ENCODE peak calls at places on chromosomes 2 and 18, in six cellular contexts. E, I, Q, F, P and K are unnamed samples.

GRCh38 chr2:113240915-113241911 is 37.5 kb downstream of the PAX8 start:
- ATAC-seq in E (peak), I (no peak), Q (peak), F (peak), P (peak), K (peak)

GRCh38 chr2:232502513-232502900 is 14.9 kb upstream of the ECEL1 start:
- ATAC-seq in E (no peak), I (no peak), Q (no peak), F (no peak), P (no peak), K (no peak)

GRCh38 chr2:212841426-212841825 is 302.8 kb upstream of the ERBB4 start:
- ATAC-seq in E (no peak), I (no peak), Q (no peak), F (no peak), P (no peak), K (no peak)

GRCh38 chr18:75041586-75041985 is 167.4 kb downstream of the PTGR3 start:
- ATAC-seq in E (peak), I (peak), Q (no peak), F (peak), P (peak), K (no peak)

GRCh38 chr2:162478721-162479129 is 134.8 kb downstream of the GCA start:
- ATAC-seq in E (no peak), I (no peak), Q (no peak), F (no peak), P (no peak), K (no peak)

GRCh38 chr2:164155558-164155957 is 419.8 kb upstream of the FIGN start:
- ATAC-seq in E (no peak), I (no peak), Q (no peak), F (no peak), P (no peak), K (no peak)

GRCh38 chr2:158723311-158723838 is 71.7 kb upstream of the DAPL1 start:
- ATAC-seq in E (peak), I (no peak), Q (no peak), F (no peak), P (no peak), K (no peak)

GRCh38 chr2:56715670-56716069 is 531.9 kb downstream of the CCDC85A start:
- ATAC-seq in E (no peak), I (no peak), Q (no peak), F (no peak), P (no peak), K (no peak)

GRCh38 chr2:23092831-23093230 is 292.1 kb upstream of the KLHL29 start:
- ATAC-seq in E (no peak), I (no peak), Q (no peak), F (no peak), P (no peak), K (no peak)

GRCh38 chr2:3461781-3462492 is 57.4 kb downstream of the ADI1 start:
- ATAC-seq in E (no peak), I (peak), Q (peak), F (peak), P (peak), K (no peak)

GRCh38 chr18:78868330-78869316 is 111.0 kb upstream of the SALL3 start:
- ATAC-seq in E (no peak), I (no peak), Q (no peak), F (no peak), P (no peak), K (no peak)

GRCh38 chr18:3279201-3280185 is 17.6 kb downstream of the MYL12B start:
- ATAC-seq in E (peak), I (peak), Q (peak), F (peak), P (peak), K (no peak)

GRCh38 chr2:95023222-95023597 is 2.3 kb upstream of the MAL start:
- ATAC-seq in E (peak), I (peak), Q (no peak), F (no peak), P (peak), K (no peak)

GRCh38 chr2:2902551-2903216 is 474.9 kb downstream of the EIPR1 start:
- ATAC-seq in E (peak), I (no peak), Q (peak), F (peak), P (peak), K (peak)

GRCh38 chr2:1400943-1401735 is 12.1 kb upstream of the TPO start:
- ATAC-seq in E (no peak), I (no peak), Q (no peak), F (no peak), P (no peak), K (no peak)

GRCh38 chr2:49619804-49620203 is 465.5 kb upstream of the FSHR start:
- ATAC-seq in E (peak), I (no peak), Q (no peak), F (no peak), P (peak), K (no peak)

GRCh38 chr2:211745295-211746097 is 793.1 kb downstream of the ERBB4 start:
- ATAC-seq in E (peak), I (peak), Q (no peak), F (peak), P (peak), K (no peak)

GRCh38 chr2:79097843-79098242 is 10.1 kb upstream of the REG1B start:
- ATAC-seq in E (no peak), I (no peak), Q (no peak), F (no peak), P (no peak), K (no peak)

GRCh38 chr18:58785171-58785805 is 79.4 kb upstream of the ZNF532 start:
- ATAC-seq in E (no peak), I (no peak), Q (no peak), F (peak), P (peak), K (no peak)

DNA sequence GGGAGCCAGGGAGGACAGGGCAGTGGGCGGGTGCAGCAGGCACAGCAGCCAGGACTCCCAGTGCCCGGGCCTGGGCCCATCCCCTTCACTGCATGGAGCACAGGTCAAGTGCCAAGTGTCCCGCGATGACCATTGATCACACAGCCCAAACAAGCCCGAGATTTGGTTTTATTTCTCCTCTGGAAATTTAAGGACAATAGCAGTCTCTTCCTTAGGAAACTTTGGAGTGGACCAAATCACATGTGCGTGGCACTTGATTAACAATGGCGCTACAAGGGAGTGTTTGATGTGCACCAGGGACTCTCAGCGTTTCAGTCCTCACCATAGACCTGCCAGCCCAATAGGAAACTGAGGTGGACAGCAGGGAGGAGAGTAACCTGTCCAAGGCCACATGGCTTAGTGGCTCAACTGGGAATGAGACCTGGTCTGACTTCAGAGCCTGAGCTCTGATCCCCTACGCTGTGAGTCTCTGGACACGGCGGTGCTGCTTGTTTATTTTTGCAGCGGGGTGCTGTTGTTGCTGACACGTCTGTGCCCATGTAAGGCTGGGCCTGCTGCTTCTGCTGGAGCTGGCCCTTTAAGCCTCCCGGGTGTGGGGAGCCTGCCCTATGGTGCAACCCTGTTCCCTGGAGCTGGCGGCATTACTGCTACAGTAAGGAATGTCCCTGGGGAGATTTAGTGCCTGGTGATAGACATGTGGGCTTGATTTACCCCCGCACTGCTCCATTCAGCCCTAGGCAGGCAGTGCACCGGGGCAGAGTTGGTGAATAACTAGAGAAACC is 194.2 kb downstream of the INHBB start:
- ATAC-seq in E (peak), I (no peak), Q (no peak), F (peak), P (peak), K (peak)
- TF ChIP-seq POLR2A in E (peak), I (no peak), Q (no peak), F (no peak), P (no peak), K (no peak)

GRCh38 chr2:127525692-127526141 is 572 bp downstream of the IWS1 start:
- ATAC-seq in E (peak), I (peak), Q (peak), F (peak), P (peak), K (no peak)

GRCh38 chr2:127528487-127528886 is 2.2 kb upstream of the IWS1 start:
- ATAC-seq in E (no peak), I (no peak), Q (no peak), F (no peak), P (no peak), K (no peak)

GRCh38 chr2:127523269-127523930 is 2.9 kb downstream of the IWS1 start:
- ATAC-seq in E (no peak), I (no peak), Q (no peak), F (no peak), P (no peak), K (no peak)

GRCh38 chr2:127526940-127527804 is 883 bp upstream of the IWS1 start:
- ATAC-seq in E (peak), I (peak), Q (peak), F (peak), P (peak), K (peak)

GRCh38 chr2:127526142-127526939 is at the start of gene IWS1:
- ATAC-seq in E (peak), I (peak), Q (peak), F (peak), P (peak), K (peak)
- TF ChIP-seq EP300 in E (peak), I (no peak), Q (peak), F (peak), P (no peak), K (peak)

DNA sequence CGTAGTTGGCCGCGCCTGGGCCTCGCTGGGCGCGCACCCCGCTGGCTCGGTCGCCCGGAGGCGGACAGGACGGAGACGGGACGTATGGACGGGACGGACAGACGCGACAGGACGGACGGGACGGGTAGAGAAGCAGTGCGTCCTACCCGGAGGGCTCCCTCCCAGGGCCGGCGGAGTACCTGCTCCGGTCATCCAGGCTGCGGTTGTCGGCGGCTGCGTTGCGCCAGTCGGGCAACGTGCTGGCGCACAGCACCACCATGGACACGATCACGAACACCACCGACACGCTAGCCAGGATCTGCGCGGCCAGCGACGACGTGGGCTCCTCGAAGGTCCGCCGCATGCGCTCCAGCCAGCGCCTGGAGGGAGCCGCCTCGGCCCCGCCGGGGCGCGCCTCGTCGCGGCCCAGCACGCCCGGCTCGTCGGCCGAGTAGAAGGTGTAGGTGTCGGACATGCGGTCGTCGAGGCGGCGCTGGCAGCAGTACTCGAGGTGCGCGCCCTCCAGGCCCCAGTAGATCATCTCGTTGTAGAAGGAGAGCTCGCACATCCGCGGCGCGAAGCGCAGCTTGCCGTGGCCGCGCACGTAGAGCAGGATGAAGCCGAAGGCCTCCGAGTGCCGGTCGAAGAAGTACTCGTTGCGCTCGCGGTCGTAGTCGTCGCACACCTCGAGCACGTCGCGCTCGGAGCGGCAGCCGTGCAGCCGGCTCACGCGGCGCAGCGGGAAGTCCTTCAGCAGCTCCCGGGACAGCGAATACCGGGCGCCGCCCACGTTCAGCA is 903 bp downstream of the KCNG3 start:
- ATAC-seq in E (peak), I (no peak), Q (no peak), F (peak), P (no peak), K (no peak)
- H3K4me3 ChIP-seq in E (peak), I (no peak), Q (no peak), F (peak), P (peak), K (peak)

GRCh38 chr2:207706936-207707860 is 4.2 kb upstream of the CCNYL1 start:
- ATAC-seq in E (no peak), I (no peak), Q (no peak), F (no peak), P (no peak), K (no peak)

GRCh38 chr2:207710814-207711740 is at the start of gene CCNYL1:
- ATAC-seq in E (peak), I (peak), Q (peak), F (peak), P (peak), K (peak)

GRCh38 chr2:207716061-207716460 is 4.6 kb downstream of the CCNYL1 start:
- ATAC-seq in E (no peak), I (no peak), Q (no peak), F (no peak), P (no peak), K (no peak)

DNA sequence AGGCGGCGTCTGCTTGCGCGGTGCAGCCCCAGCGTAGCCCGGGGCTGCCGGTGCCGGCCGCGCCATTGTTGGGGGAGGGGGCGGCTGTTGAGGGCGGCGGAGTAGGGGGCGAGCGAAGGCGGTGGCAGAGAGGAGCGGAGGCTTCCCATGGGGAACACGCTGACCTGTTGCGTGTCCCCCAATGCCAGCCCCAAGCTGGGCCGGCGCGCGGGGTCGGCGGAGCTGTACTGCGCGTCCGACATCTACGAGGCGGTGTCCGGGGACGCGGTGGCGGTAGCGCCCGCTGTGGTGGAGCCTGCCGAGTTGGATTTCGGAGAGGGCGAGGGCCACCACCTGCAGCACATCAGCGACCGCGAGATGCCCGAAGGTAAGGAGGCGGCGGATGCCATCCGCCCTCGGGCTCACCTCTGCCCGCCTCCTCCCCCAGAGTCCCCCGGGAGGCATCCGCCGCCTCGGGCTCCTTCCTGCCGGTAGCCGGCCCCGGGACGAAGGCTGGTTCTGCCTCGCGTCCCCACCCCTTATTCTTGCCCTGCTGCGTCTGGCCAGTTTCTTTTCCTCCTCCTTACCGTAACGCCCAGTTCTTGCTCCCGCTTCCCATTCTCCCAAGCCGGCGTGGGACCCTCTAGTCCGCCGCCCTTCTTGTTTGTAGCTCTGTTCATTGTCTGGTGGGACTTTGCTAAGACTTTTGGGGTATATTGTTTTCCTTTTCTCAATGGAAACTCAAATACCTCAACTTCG is 479 bp downstream of the CCNYL1 start:
- ATAC-seq in E (peak), I (peak), Q (peak), F (peak), P (peak), K (peak)
- TF ChIP-seq POLR2A in E (no peak), I (peak), Q (no peak), F (no peak), P (no peak), K (no peak)

DNA sequence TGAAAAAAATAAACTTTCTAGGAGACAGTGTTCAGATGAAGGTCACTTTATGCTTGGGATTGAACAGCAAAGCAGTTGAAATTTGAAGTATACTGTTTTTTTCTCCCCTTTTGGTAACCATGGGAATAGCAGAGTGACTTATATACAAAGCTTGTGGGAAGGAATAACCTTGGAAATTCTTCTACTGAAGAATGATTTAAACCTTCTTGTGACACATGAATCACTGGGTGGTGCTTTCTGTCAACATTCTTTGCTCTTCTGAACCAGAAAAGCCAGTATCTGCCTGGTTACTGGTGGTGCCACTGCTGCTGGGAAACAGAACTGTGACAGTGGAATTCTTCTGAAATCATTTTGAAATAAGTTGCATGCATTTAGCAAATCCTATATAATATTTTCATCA is 39.4 kb upstream of the RND3 start:
- ATAC-seq in E (no peak), I (no peak), Q (no peak), F (peak), P (peak), K (no peak)
- TF ChIP-seq EP300 in E (no peak), I (no peak), Q (no peak), F (no peak), P (peak), K (no peak)

GRCh38 chr2:157596992-157597681 is 31.5 kb downstream of the ACVR1C start:
- ATAC-seq in E (peak), I (peak), Q (peak), F (peak), P (peak), K (no peak)
- H3K4me3 ChIP-seq in E (no peak), I (no peak), Q (no peak), F (peak), P (no peak), K (peak)

GRCh38 chr2:165560377-165560988 is 91.0 kb downstream of the CSRNP3 start:
- ATAC-seq in E (no peak), I (peak), Q (no peak), F (no peak), P (no peak), K (no peak)

GRCh38 chr2:165563468-165564225 is 94.1 kb downstream of the CSRNP3 start:
- ATAC-seq in E (peak), I (peak), Q (no peak), F (no peak), P (peak), K (no peak)

GRCh38 chr2:165562235-165562634 is 92.7 kb downstream of the CSRNP3 start:
- ATAC-seq in E (no peak), I (no peak), Q (no peak), F (no peak), P (no peak), K (peak)

DNA sequence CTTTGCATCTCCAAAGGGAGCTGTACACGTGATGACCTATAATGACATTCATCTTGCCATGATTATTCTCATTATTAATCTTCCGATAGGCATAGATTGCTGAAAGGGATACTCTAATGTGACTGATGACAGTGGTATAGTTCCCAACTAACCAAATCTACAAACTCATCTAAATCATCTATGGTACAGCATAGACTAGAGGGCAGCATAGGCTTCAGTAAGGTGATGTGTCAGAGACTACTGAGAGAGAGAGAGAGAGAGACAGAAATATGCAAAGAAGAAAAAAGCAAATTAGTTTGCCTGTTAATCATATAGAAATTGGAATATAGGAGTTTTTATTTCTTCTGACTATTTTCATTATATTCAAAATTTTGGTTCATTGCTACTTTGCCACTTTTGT is 89.3 kb downstream of the CSRNP3 start:
- ATAC-seq in E (peak), I (peak), Q (no peak), F (no peak), P (no peak), K (no peak)
- TF ChIP-seq POLR2A in E (no peak), I (no peak), Q (no peak), F (no peak), P (no peak), K (no peak)

GRCh38 chr18:11849845-11850747 is 1.1 kb upstream of the CHMP1B start:
- ATAC-seq in E (peak), I (peak), Q (peak), F (peak), P (peak), K (peak)
- TF ChIP-seq EP300 in E (peak), I (no peak), Q (peak), F (no peak), P (peak), K (peak)

DNA sequence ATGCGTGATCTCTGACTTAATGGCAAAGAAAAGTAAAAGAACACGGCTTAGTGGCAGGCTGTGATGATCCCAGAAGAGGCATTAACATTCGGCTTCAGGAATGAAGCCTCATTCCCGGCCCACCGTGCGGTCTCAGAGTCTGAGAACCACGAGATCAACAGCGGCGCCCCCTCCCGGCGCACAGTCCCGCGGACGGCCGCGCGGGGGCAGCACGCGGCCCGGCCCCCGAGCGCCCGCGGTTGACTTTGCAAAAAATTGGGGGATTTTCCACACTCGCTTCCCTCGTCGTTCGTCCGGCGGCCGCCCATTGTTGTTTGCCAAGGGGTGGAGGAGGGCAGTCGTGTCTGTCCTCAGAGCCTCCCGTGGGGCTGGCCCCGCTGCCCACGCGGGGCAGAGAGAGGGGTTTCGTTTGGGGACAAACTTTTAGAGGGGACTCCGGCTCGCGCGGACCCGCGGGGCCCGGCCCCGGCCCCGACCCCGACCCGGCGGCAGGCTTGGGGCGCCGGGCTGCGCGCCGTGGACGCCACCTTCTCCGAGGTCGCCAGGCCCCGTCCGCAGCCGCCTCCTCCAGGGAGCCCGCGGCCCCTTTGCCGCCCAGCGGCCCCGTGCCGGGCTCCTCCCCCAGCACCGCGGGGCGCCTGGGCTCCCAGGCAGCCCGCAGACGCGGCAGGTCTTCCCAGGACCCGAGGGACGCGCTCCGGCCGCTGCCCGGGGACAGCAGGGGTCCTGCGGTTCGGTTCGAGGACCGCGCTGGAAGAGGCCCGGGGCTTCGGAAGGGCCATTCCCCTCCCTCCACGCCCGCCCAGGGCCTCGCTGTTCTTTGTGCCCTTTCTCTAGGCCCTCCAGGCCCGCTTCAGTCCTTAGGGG is 3.3 kb upstream of the HS6ST1 start:
- ATAC-seq in E (peak), I (peak), Q (peak), F (peak), P (peak), K (peak)
- H3K4me3 ChIP-seq in E (peak), I (peak), Q (peak), F (peak), P (peak), K (peak)